ENCODE peak calls at places on chromosomes 4 and X, in five cellular contexts. One of them, this sample, is unnamed.

GRCh38 chr4:8608714-8609391 is 16.3 kb downstream of the CPZ start:
- DNase-seq in GM12878: no peak
- DNase-seq in HepG2: no peak
- DNase-seq in GM12892: no peak
- DNase-seq in H1: no peak
- DNase-seq in this sample: no peak

GRCh38 chr4:119299221-119300071 is 22.5 kb downstream of the FABP2 start:
- DNase-seq in GM12878: peak
- DNase-seq in HepG2: peak
- DNase-seq in GM12892: peak
- DNase-seq in H1: no peak
- DNase-seq in this sample: no peak

GRCh38 chr4:169033660-169034059 is 23.6 kb upstream of the CBR4 start:
- DNase-seq in GM12878: no peak
- DNase-seq in HepG2: no peak
- DNase-seq in GM12892: no peak
- DNase-seq in H1: no peak
- DNase-seq in this sample: no peak

GRCh38 chr4:151783867-151784266 is 23.1 kb upstream of the GATB start:
- DNase-seq in GM12878: no peak
- DNase-seq in HepG2: no peak
- DNase-seq in GM12892: no peak
- DNase-seq in H1: no peak
- DNase-seq in this sample: no peak

GRCh38 chr4:5708171-5708828 is at the start of gene EVC2:
- DNase-seq in GM12878: no peak
- DNase-seq in HepG2: no peak
- DNase-seq in GM12892: no peak
- DNase-seq in H1: no peak
- DNase-seq in this sample: peak

GRCh38 chr4:2402053-2402452 is 16.4 kb downstream of the ZFYVE28 start:
- DNase-seq in GM12878: no peak
- DNase-seq in HepG2: peak
- DNase-seq in GM12892: no peak
- DNase-seq in H1: peak
- DNase-seq in this sample: no peak

GRCh38 chrX:23901065-23901464 is 6.7 kb downstream of the APOO start:
- DNase-seq in GM12878: no peak
- DNase-seq in HepG2: peak
- DNase-seq in GM12892: no peak
- DNase-seq in H1: no peak
- DNase-seq in this sample: no peak

GRCh38 chr4:124018383-124019317 is 622.1 kb downstream of the SPRY1 start:
- DNase-seq in GM12878: peak
- DNase-seq in HepG2: peak
- DNase-seq in GM12892: peak
- DNase-seq in H1: no peak
- DNase-seq in this sample: peak

GRCh38 chr4:185683896-185684295 is 128.1 kb downstream of the SORBS2 start:
- DNase-seq in GM12878: no peak
- DNase-seq in HepG2: no peak
- DNase-seq in GM12892: no peak
- DNase-seq in H1: no peak
- DNase-seq in this sample: no peak

GRCh38 chrX:11438380-11438723 is 145.1 kb downstream of the AMELX start:
- DNase-seq in GM12878: no peak
- DNase-seq in HepG2: no peak
- DNase-seq in GM12892: no peak
- DNase-seq in H1: no peak
- DNase-seq in this sample: no peak

GRCh38 chr4:128863314-128864075 is 54.0 kb downstream of the JADE1 start:
- DNase-seq in GM12878: no peak
- DNase-seq in HepG2: peak
- DNase-seq in GM12892: no peak
- DNase-seq in H1: peak
- DNase-seq in this sample: no peak

GRCh38 chr4:104015680-104016079 is 295.9 kb upstream of the TACR3 start:
- DNase-seq in GM12878: no peak
- DNase-seq in HepG2: peak
- DNase-seq in GM12892: no peak
- DNase-seq in H1: no peak
- DNase-seq in this sample: no peak

GRCh38 chr4:52643846-52644245 is 15.3 kb downstream of the USP46 start:
- DNase-seq in GM12878: no peak
- DNase-seq in HepG2: peak
- DNase-seq in GM12892: no peak
- DNase-seq in H1: no peak
- DNase-seq in this sample: no peak

GRCh38 chr4:37535872-37536271 is 150.3 kb downstream of the RELL1 start:
- DNase-seq in GM12878: no peak
- DNase-seq in HepG2: no peak
- DNase-seq in GM12892: no peak
- DNase-seq in H1: no peak
- DNase-seq in this sample: no peak

GRCh38 chr4:176547005-176547404 is 227.2 kb downstream of the SPCS3 start:
- DNase-seq in GM12878: no peak
- DNase-seq in HepG2: no peak
- DNase-seq in GM12892: no peak
- DNase-seq in H1: no peak
- DNase-seq in this sample: no peak

GRCh38 chr4:170589597-170590191 is 499.9 kb upstream of the AADAT start:
- DNase-seq in GM12878: peak
- DNase-seq in HepG2: peak
- DNase-seq in GM12892: no peak
- DNase-seq in H1: no peak
- DNase-seq in this sample: peak

GRCh38 chrX:9668537-9668936 is 97.1 kb downstream of the GPR143 start:
- DNase-seq in GM12878: no peak
- DNase-seq in HepG2: no peak
- DNase-seq in GM12892: no peak
- DNase-seq in H1: no peak
- DNase-seq in this sample: no peak

GRCh38 chrX:63349307-63349706 is 1.8 kb downstream of the SPIN4 start:
- DNase-seq in GM12878: no peak
- DNase-seq in HepG2: no peak
- DNase-seq in GM12892: no peak
- DNase-seq in H1: no peak
- DNase-seq in this sample: no peak

GRCh38 chrX:72382199-72382590 is 76.5 kb upstream of the CITED1 start:
- DNase-seq in GM12878: no peak
- DNase-seq in HepG2: no peak
- DNase-seq in GM12892: no peak
- DNase-seq in H1: no peak
- DNase-seq in this sample: no peak

GRCh38 chr4:36385951-36386561 is 104.6 kb downstream of the DTHD1 start:
- DNase-seq in GM12878: peak
- DNase-seq in HepG2: no peak
- DNase-seq in GM12892: peak
- DNase-seq in H1: no peak
- DNase-seq in this sample: peak

GRCh38 chrX:136126892-136127406 is 20.4 kb upstream of the FHL1 start:
- DNase-seq in GM12878: no peak
- DNase-seq in HepG2: no peak
- DNase-seq in GM12892: no peak
- DNase-seq in H1: no peak
- DNase-seq in this sample: no peak

GRCh38 chrX:39688576-39689373 is 409.0 kb downstream of the BCOR start:
- DNase-seq in GM12878: no peak
- DNase-seq in HepG2: peak
- DNase-seq in GM12892: peak
- DNase-seq in H1: no peak
- DNase-seq in this sample: no peak

GRCh38 chrX:16695079-16695676 is 17.3 kb downstream of the CTPS2 start:
- DNase-seq in GM12878: no peak
- DNase-seq in HepG2: peak
- DNase-seq in GM12892: peak
- DNase-seq in H1: no peak
- DNase-seq in this sample: peak

GRCh38 chr4:83959160-83959559 is 423.3 kb downstream of the GPAT3 start:
- DNase-seq in GM12878: no peak
- DNase-seq in HepG2: no peak
- DNase-seq in GM12892: no peak
- DNase-seq in H1: no peak
- DNase-seq in this sample: no peak

GRCh38 chrX:130095249-130095648 is 15.0 kb downstream of the ELF4 start:
- DNase-seq in GM12878: no peak
- DNase-seq in HepG2: no peak
- DNase-seq in GM12892: no peak
- DNase-seq in H1: no peak
- DNase-seq in this sample: no peak

DNA sequence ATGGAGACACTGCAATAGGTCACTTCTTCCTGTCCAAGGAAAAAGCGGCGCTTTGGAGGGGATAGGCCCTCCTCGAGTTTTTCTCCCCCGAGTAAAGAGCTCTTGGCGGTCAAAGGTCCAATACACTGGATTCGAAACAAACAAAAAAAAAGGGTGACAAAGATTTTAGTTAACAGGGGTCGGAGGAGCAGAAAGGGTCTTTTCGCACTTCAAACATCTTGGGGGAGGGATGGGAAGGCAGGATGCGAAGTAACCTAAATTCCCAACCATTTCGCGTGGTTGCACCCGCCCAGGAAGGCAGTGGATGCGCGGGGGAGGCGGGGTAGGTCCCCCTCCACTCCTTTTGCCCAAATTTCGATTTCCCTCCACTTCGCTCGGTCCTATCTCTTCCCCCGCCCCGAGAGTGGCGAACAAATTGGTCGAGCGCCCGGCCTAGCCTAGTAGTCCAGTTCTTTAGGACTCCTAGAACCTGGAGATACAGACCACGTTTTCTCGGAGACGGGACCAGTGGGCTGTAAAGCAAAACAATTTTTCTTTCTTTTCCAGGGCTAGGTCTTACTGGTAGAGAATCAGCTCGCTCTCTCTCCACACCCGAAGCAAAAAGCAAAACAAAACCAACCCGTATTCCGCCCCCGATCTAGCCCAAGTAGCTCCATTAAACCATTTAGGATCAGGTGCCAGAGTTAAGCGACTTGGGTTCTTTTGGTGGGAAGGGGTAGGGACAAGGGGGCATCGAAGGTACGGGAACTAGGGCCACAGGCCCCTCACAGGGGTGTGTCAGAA is 2.0 kb upstream of the STAG2 start:
- DNase-seq in GM12878: no peak
- DNase-seq in HepG2: no peak
- DNase-seq in GM12892: peak
- DNase-seq in H1: no peak
- DNase-seq in this sample: no peak
- TF ChIP-seq TAF1 in GM12878: no peak
- TF ChIP-seq TAF1 in HepG2: no peak
- TF ChIP-seq TAF1 in GM12892: no peak
- TF ChIP-seq TAF1 in H1: no peak
- TF ChIP-seq TAF1 in this sample: no peak

GRCh38 chrX:71366674-71367256 is 608 bp downstream of the TAF1 start:
- DNase-seq in GM12878: no peak
- DNase-seq in HepG2: no peak
- DNase-seq in GM12892: peak
- DNase-seq in H1: no peak
- DNase-seq in this sample: no peak
- TF ChIP-seq POLR2A in GM12878: peak
- TF ChIP-seq POLR2A in HepG2: no peak
- TF ChIP-seq POLR2A in GM12892: no peak
- TF ChIP-seq POLR2A in H1: no peak
- TF ChIP-seq POLR2A in this sample: peak

DNA sequence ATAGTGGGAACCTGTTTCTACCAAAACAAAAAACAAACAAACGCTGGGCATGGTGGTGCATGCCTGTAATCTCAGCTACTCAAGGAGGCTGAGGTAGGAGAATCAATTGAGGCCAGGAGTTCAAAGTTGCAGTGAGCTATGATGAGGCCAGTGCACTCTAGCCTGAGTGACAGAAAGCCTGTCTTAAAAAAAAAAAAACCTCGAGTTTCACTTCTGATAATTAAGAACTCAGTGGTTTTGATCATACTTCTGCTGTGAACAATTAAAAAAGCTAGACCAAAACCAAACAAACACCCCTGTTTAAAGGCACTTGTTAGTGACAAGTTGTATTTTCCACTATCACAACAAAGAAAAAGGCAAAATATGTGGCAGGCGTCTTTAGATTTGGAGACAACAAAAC is 15.0 kb upstream of the UBE2D3 start:
- DNase-seq in GM12878: no peak
- DNase-seq in HepG2: no peak
- DNase-seq in GM12892: no peak
- DNase-seq in H1: no peak
- DNase-seq in this sample: no peak
- TF ChIP-seq TAF1 in GM12878: no peak
- TF ChIP-seq TAF1 in HepG2: no peak
- TF ChIP-seq TAF1 in GM12892: no peak
- TF ChIP-seq TAF1 in H1: no peak
- TF ChIP-seq TAF1 in this sample: no peak

GRCh38 chr4:153683763-153684181 is 308 bp upstream of the TLR2 start:
- DNase-seq in GM12878: no peak
- DNase-seq in HepG2: no peak
- DNase-seq in GM12892: no peak
- DNase-seq in H1: no peak
- DNase-seq in this sample: no peak

GRCh38 chr4:153679476-153679875 is 4.6 kb upstream of the TLR2 start:
- DNase-seq in GM12878: no peak
- DNase-seq in HepG2: no peak
- DNase-seq in GM12892: no peak
- DNase-seq in H1: no peak
- DNase-seq in this sample: no peak

GRCh38 chr4:153684182-153685073 is at the start of gene TLR2:
- DNase-seq in GM12878: no peak
- DNase-seq in HepG2: no peak
- DNase-seq in GM12892: peak
- DNase-seq in H1: no peak
- DNase-seq in this sample: peak
- TF ChIP-seq POLR2A in GM12878: no peak
- TF ChIP-seq POLR2A in HepG2: no peak
- TF ChIP-seq POLR2A in GM12892: no peak
- TF ChIP-seq POLR2A in H1: no peak
- TF ChIP-seq POLR2A in this sample: no peak

DNA sequence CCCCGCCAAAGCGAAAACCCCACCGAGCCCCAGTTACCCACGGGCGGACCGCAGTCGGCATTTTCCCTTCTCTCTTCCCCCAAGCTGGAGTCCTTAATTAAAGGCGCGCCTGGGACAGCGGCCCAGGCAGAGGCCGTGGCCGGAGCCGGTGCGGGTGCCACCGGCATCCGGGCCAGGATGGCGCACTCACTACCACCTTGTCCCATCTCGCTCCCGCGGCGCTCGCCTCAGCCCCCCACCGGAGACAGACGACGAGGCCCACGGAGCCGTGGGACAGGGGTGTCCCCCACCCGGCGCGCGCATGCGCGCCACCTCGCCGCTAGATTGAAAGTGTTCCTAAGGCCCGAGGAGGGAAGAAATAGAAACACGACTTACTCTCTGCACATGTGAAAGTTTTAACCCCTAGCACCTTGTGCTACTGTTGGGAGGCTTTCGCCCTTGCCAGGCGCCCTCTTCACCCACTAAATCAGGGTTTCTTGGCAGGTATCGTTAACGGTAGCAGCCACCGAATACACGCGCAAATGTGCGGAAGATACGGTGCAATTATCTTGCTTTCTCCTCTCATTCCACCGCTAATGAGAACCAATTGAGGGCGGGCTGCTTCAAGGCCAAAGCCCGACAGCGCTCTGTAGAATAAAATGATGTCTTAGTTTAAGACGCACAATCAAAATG is 64.3 kb upstream of the CCDC160 start:
- DNase-seq in GM12878: no peak
- DNase-seq in HepG2: no peak
- DNase-seq in GM12892: no peak
- DNase-seq in H1: no peak
- DNase-seq in this sample: no peak
- TF ChIP-seq TAF1 in GM12878: no peak
- TF ChIP-seq TAF1 in HepG2: no peak
- TF ChIP-seq TAF1 in GM12892: no peak
- TF ChIP-seq TAF1 in H1: peak
- TF ChIP-seq TAF1 in this sample: no peak